ENCODE peak calls at places on chromosome 2, in six cellular contexts. I is GDM1, F is left lobe of liver, H is cortex of kidney, D is NCI-H226, Z is nephron progenitor cell. V is an unnamed sample.

GRCh38 chr2:101679801-101680487 is 17.6 kb upstream of the MAP4K4 start:
- DNase-seq in D (no peak), F (no peak), I (no peak), Z (no peak), H (no peak), V (no peak)

GRCh38 chr2:172970660-172971059 is 105.0 kb upstream of the MAP3K20 start:
- DNase-seq in F (no peak), D (no peak), H (no peak), Z (no peak), I (no peak), V (no peak)

GRCh38 chr2:127623388-127624320 is 22.3 kb upstream of the GPR17 start:
- DNase-seq in F (peak; percentile 44), H (no peak), Z (no peak), I (no peak), D (peak; percentile 20), V (peak; percentile 80)

GRCh38 chr2:63488118-63488713 is 100.1 kb downstream of the WDPCP start:
- DNase-seq in Z (peak; percentile 10), F (no peak), D (no peak), H (no peak), I (no peak), V (peak; percentile 21)

GRCh38 chr2:173001664-173002604 is 73.7 kb upstream of the MAP3K20 start:
- DNase-seq in Z (no peak), D (peak; percentile 62), F (no peak), I (no peak), H (no peak), V (no peak)

GRCh38 chr2:125696573-125696972 is 959.4 kb upstream of the GYPC start:
- DNase-seq in F (no peak), H (no peak), I (no peak), Z (no peak), D (no peak), V (no peak)

GRCh38 chr2:149068996-149069888 is 30.7 kb downstream of the LYPD6B start:
- DNase-seq in D (peak; percentile 63), H (no peak), Z (no peak), F (no peak), I (peak; percentile 39), V (no peak)

GRCh38 chr2:110816404-110817365 is 84.3 kb downstream of the ACOXL start:
- DNase-seq in H (no peak), F (no peak), I (no peak), D (no peak), Z (no peak), V (peak; percentile 54)

GRCh38 chr2:53690876-53691275 is 76.7 kb upstream of the CHAC2 start:
- DNase-seq in F (no peak), I (no peak), D (no peak), Z (no peak), H (no peak), V (no peak)

GRCh38 chr2:240205348-240205747 is 64.9 kb upstream of the OTOS start:
- DNase-seq in F (no peak), Z (no peak), H (no peak), I (no peak), D (peak; percentile 83), V (peak; percentile 29)

GRCh38 chr2:55111570-55112228 is 61.4 kb upstream of the RTN4 start:
- DNase-seq in F (no peak), H (no peak), D (peak; percentile 72), I (peak; percentile 85), Z (peak; percentile 38), V (no peak)

GRCh38 chr2:207928079-207928478 is 97.2 kb downstream of the PLEKHM3 start:
- DNase-seq in D (no peak), I (no peak), Z (no peak), H (no peak), F (no peak), V (no peak)